ENCODE peak calls at places on chromosome 22, in nine cellular contexts. D, A, F, T, P, X, O, U and V are unnamed samples.
A peak's percentile ranks its signal among the peaks of the same experiment; 100 is the strongest.

GRCh38 chr22:25219948-25220442 is 556 bp downstream of the CRYBB2 start:
- DNase-seq in X (no peak), A (no peak), U (no peak), T (no peak), D (no peak), F (no peak), P (no peak), O (no peak), V (no peak)

GRCh38 chr22:46063861-46064235 is 86.5 kb upstream of the PPARA start:
- DNase-seq in O (no peak), D (no peak), X (no peak), F (no peak), U (peak; percentile 67), A (no peak), T (peak; percentile 65), P (no peak), V (peak; percentile 56)

GRCh38 chr22:46123694-46124382 is 26.5 kb upstream of the PPARA start:
- DNase-seq in O (no peak), X (no peak), U (no peak), F (no peak), P (no peak), T (peak; percentile 8), D (no peak), A (no peak), V (no peak)

GRCh38 chr22:29733362-29734322 is 13.8 kb downstream of the CABP7 start:
- DNase-seq in A (no peak), O (peak; percentile 46), T (no peak), D (no peak), X (no peak), P (no peak), U (peak; percentile 5), F (no peak), V (no peak)

GRCh38 chr22:36578619-36579018 is 49.7 kb upstream of the EIF3D start:
- DNase-seq in T (no peak), O (no peak), D (no peak), F (no peak), A (no peak), P (no peak), X (no peak), U (no peak), V (no peak)

GRCh38 chr22:45344339-45344738 is 34.6 kb downstream of the FAM118A start:
- DNase-seq in O (peak; percentile 17), T (peak; percentile 31), F (no peak), A (peak; percentile 28), X (no peak), D (peak; percentile 26), U (peak; percentile 33), P (no peak), V (no peak)

GRCh38 chr22:37175414-37176144 is 12.5 kb downstream of the C1QTNF6 start:
- DNase-seq in T (peak; percentile 20), P (no peak), D (no peak), X (no peak), F (no peak), U (peak; percentile 14), A (no peak), O (no peak), V (no peak)

GRCh38 chr22:47380692-47381091 is 618.2 kb downstream of the TBC1D22A start:
- DNase-seq in O (no peak), X (no peak), U (no peak), D (no peak), T (no peak), P (no peak), A (no peak), F (no peak), V (no peak)

GRCh38 chr22:25645266-25645665 is 80.8 kb downstream of the GRK3 start:
- DNase-seq in P (no peak), D (no peak), O (no peak), F (no peak), A (no peak), T (no peak), U (peak; percentile 65), X (no peak), V (no peak)

GRCh38 chr22:39149915-39150847 is 2.3 kb downstream of the CBX7 start:
- DNase-seq in P (no peak), X (no peak), U (no peak), O (no peak), A (no peak), D (peak; percentile 50), T (no peak), F (no peak), V (no peak)

GRCh38 chr22:43974028-43974545 is 18.8 kb downstream of the SAMM50 start:
- DNase-seq in X (no peak), F (no peak), O (no peak), U (no peak), A (no peak), P (no peak), D (no peak), T (no peak), V (no peak)

GRCh38 chr22:39535302-39535805 is 2.8 kb upstream of the RPS19BP1 start:
- DNase-seq in F (no peak), X (no peak), U (no peak), O (no peak), D (peak; percentile 67), T (no peak), P (no peak), A (no peak), V (no peak)

GRCh38 chr22:42065408-42066132 is 5.0 kb downstream of the NAGA start:
- DNase-seq in O (no peak), P (no peak), A (no peak), U (no peak), T (no peak), D (peak; percentile 80), X (no peak), F (no peak), V (no peak)

GRCh38 chr22:41256254-41256897 is 15.6 kb upstream of the CHADL start:
- DNase-seq in T (peak; percentile 86), F (no peak), X (no peak), O (no peak), A (peak; percentile 59), D (no peak), U (peak; percentile 79), P (no peak), V (no peak)

GRCh38 chr22:37177755-37178154 is 10.3 kb downstream of the C1QTNF6 start:
- DNase-seq in F (no peak), T (no peak), D (no peak), A (no peak), X (no peak), O (no peak), P (no peak), U (no peak), V (no peak)

GRCh38 chr22:27857441-27857840 is 55.9 kb upstream of the MN1 start:
- DNase-seq in T (peak; percentile 85), X (no peak), U (peak; percentile 48), D (no peak), P (no peak), A (no peak), O (no peak), F (no peak), V (no peak)

GRCh38 chr22:18062421-18062820 is 15.4 kb upstream of the PEX26 start:
- DNase-seq in P (no peak), A (no peak), O (no peak), U (no peak), X (no peak), T (no peak), F (no peak), D (no peak), V (no peak)

GRCh38 chr22:31049815-31050420 is 31.2 kb upstream of the SMTN start:
- DNase-seq in X (no peak), A (no peak), U (no peak), T (no peak), O (no peak), P (no peak), F (no peak), D (no peak), V (no peak)

GRCh38 chr22:19178065-19178658 is 374 bp downstream of the SLC25A1 start:
- DNase-seq in F (no peak), P (peak; percentile 48), O (peak; percentile 68), D (peak; percentile 67), A (peak; percentile 13), U (peak; percentile 11), T (peak; percentile 73), X (no peak), V (no peak)

GRCh38 chr22:32661296-32661695 is 140.2 kb upstream of the TIMP3 start:
- DNase-seq in F (no peak), T (peak; percentile 94), U (peak; percentile 91), A (no peak), P (no peak), O (no peak), D (no peak), X (peak; percentile 63), V (no peak)

GRCh38 chr22:19555651-19556050 is 31.4 kb upstream of the CLDN5 start:
- DNase-seq in D (no peak), T (no peak), X (no peak), F (no peak), O (no peak), A (no peak), P (no peak), U (no peak), V (no peak)

GRCh38 chr22:50481440-50482106 is at the start of gene ADM2:
- DNase-seq in D (peak; percentile 87), T (peak; percentile 59), O (no peak), F (peak; percentile 59), U (no peak), X (no peak), P (peak; percentile 61), A (peak; percentile 47), V (no peak)

GRCh38 chr22:38068641-38069371 is 11.6 kb downstream of the PICK1 start:
- DNase-seq in F (no peak), X (no peak), A (no peak), O (no peak), P (no peak), D (no peak), U (no peak), T (no peak), V (no peak)

GRCh38 chr22:45537734-45538181 is 35.1 kb downstream of the FBLN1 start:
- DNase-seq in P (no peak), D (no peak), A (no peak), X (no peak), O (no peak), T (peak; percentile 88), U (peak; percentile 84), F (no peak), V (peak; percentile 7)

GRCh38 chr22:20107471-20107901 is 8.4 kb upstream of the RANBP1 start:
- DNase-seq in T (no peak), P (no peak), O (no peak), U (no peak), A (no peak), X (no peak), D (no peak), F (no peak), V (no peak)

GRCh38 chr22:27372969-27373670 is 428.4 kb downstream of the MN1 start:
- DNase-seq in O (no peak), U (no peak), D (peak; percentile 94), A (no peak), X (no peak), F (no peak), T (no peak), P (no peak), V (no peak)

GRCh38 chr22:37918149-37918548 is 12.1 kb downstream of the MICALL1 start:
- DNase-seq in A (no peak), P (no peak), T (no peak), U (no peak), F (no peak), D (no peak), O (no peak), X (no peak), V (no peak)

GRCh38 chr22:37563153-37564081 is 3.1 kb downstream of the CDC42EP1 start:
- DNase-seq in P (no peak), O (no peak), F (no peak), X (peak; percentile 86), T (peak; percentile 98), A (peak; percentile 73), U (peak; percentile 94), D (peak; percentile 55), V (no peak)

GRCh38 chr22:21032843-21033688 is 705 bp upstream of the SLC7A4 start:
- DNase-seq in X (no peak), D (no peak), F (no peak), O (no peak), A (no peak), P (no peak), T (no peak), U (no peak), V (no peak)

GRCh38 chr22:37544955-37545702 is 15.2 kb upstream of the CDC42EP1 start:
- DNase-seq in P (peak; percentile 29), F (peak; percentile 39), X (no peak), T (peak; percentile 80), A (peak; percentile 62), U (peak; percentile 66), D (peak; percentile 94), O (no peak), V (no peak)

GRCh38 chr22:40009953-40010751 is 15.4 kb downstream of the FAM83F start:
- DNase-seq in U (no peak), A (no peak), F (no peak), T (no peak), X (no peak), O (no peak), P (no peak), D (no peak), V (peak; percentile 37)